ENCODE peak calls at places on chromosomes 1 and 21, in four cellular contexts. T, Z, Q and J are unnamed samples.

GRCh38 chr1:100364731-100365130 is 12.4 kb downstream of the CDC14A start:
- DNase-seq in Z (no peak), T (no peak), Q (no peak), J (no peak)

GRCh38 chr21:25513810-25514209 is 93.5 kb downstream of the MRPL39 start:
- DNase-seq in Q (no peak), Z (no peak), T (no peak), J (no peak)

GRCh38 chr1:86517336-86517735 is 29.5 kb upstream of the CLCA4 start:
- DNase-seq in Q (no peak), Z (no peak), T (no peak), J (no peak)

GRCh38 chr1:240993004-240993403 is 364.0 kb downstream of the RGS7 start:
- DNase-seq in T (no peak), Q (no peak), Z (no peak), J (no peak)

GRCh38 chr1:202068596-202068995 is 54.1 kb upstream of the GPR37L1 start:
- DNase-seq in T (peak; percentile 7), Q (no peak), Z (no peak), J (no peak)

GRCh38 chr1:59393211-59394180 is 96.6 kb downstream of the FGGY start:
- DNase-seq in Q (no peak), Z (no peak), T (peak; percentile 16), J (no peak)

GRCh38 chr1:226710501-226710900 is 28.6 kb downstream of the ITPKB start:
- DNase-seq in Z (no peak), T (no peak), Q (no peak), J (no peak)

GRCh38 chr1:109928591-109929111 is 18.0 kb downstream of the CSF1 start:
- DNase-seq in T (no peak), Z (no peak), Q (no peak), J (no peak)

GRCh38 chr1:109984190-109984455 is 442 bp upstream of the AHCYL1 start:
- DNase-seq in T (no peak), Z (no peak), Q (no peak), J (no peak)

GRCh38 chr1:201157949-201158348 is 3.7 kb upstream of the TMEM9 start:
- DNase-seq in Z (no peak), T (no peak), Q (no peak), J (no peak)

GRCh38 chr1:17441265-17441992 is 2.0 kb upstream of the RCC2 start:
- DNase-seq in Z (no peak), Q (peak; percentile 54), T (no peak), J (no peak)

GRCh38 chr1:154181944-154182341 is 10.0 kb downstream of the TPM3 start:
- DNase-seq in T (no peak), Z (no peak), Q (no peak), J (no peak)

GRCh38 chr1:24696756-24697330 is 48.4 kb upstream of the CLIC4 start:
- DNase-seq in Z (no peak), Q (no peak), T (no peak), J (no peak)

GRCh38 chr1:77143529-77144121 is 75.6 kb downstream of the PIGK start:
- DNase-seq in Q (no peak), T (no peak), Z (no peak), J (no peak)

GRCh38 chr1:45987204-45987603 is 145.2 kb downstream of the PIK3R3 start:
- DNase-seq in Z (no peak), T (no peak), Q (no peak), J (no peak)

GRCh38 chr21:44375686-44376320 is 22.4 kb downstream of the TRPM2 start:
- DNase-seq in T (no peak), Q (no peak), Z (no peak), J (no peak)

GRCh38 chr1:228029281-228029680 is 22.5 kb downstream of the WNT3A start:
- DNase-seq in T (no peak), Z (no peak), Q (no peak), J (no peak)

GRCh38 chr1:40243371-40243770 is 4.4 kb upstream of the TMCO2 start:
- DNase-seq in Z (no peak), T (no peak), Q (peak; percentile 4), J (no peak)

GRCh38 chr1:234326493-234327366 is 46.5 kb upstream of the COA6 start:
- DNase-seq in T (peak; percentile 76), Q (peak; percentile 67), Z (no peak), J (peak; percentile 41)

GRCh38 chr1:196685506-196685905 is 33.7 kb downstream of the CFH start:
- DNase-seq in T (no peak), Q (no peak), Z (no peak), J (no peak)

GRCh38 chr1:84505167-84506001 is 802 bp upstream of the SPATA1 start:
- DNase-seq in T (peak; percentile 71), Z (no peak), Q (peak; percentile 43), J (peak; percentile 32)

GRCh38 chr1:39229504-39229903 is 25.0 kb downstream of the MACF1 start:
- DNase-seq in Z (no peak), T (no peak), Q (no peak), J (no peak)

GRCh38 chr1:172600615-172601014 is 58.3 kb upstream of the FASLG start:
- DNase-seq in T (peak; percentile 25), Z (no peak), Q (no peak), J (no peak)
- TF ChIP-seq SPI1 in T (no peak), Z (no peak), Q (no peak), J (no peak)

GRCh38 chr1:14946011-14946359 is 207.6 kb upstream of the TMEM51 start:
- DNase-seq in Q (no peak), Z (no peak), T (no peak), J (no peak)
- TF ChIP-seq SPI1 in Q (no peak), Z (no peak), T (no peak), J (no peak)

DNA sequence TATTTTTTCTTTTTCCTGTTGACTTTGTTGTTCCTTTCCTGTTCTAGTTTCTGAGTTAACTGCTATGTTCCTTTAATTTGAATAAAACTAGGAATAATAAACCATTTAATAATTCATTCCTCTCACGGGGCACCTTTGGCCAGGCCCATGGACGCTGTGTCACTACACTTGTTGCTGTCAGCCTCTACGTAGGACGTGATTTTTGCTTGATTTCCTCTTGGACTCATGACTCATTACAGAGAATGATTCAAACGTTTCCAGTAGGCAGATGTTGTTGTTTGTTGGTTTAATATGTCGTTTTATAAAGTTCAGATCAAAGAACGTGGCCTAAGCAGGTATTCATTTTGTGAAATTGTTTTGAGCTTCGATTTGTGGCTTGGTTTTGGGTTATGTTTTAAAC is 9.1 kb upstream of the SLC19A1 start:
- DNase-seq in Q (peak; percentile 47), Z (peak; percentile 35), T (no peak), J (no peak)
- TF ChIP-seq SPI1 in Q (no peak), Z (no peak), T (no peak), J (no peak)

DNA sequence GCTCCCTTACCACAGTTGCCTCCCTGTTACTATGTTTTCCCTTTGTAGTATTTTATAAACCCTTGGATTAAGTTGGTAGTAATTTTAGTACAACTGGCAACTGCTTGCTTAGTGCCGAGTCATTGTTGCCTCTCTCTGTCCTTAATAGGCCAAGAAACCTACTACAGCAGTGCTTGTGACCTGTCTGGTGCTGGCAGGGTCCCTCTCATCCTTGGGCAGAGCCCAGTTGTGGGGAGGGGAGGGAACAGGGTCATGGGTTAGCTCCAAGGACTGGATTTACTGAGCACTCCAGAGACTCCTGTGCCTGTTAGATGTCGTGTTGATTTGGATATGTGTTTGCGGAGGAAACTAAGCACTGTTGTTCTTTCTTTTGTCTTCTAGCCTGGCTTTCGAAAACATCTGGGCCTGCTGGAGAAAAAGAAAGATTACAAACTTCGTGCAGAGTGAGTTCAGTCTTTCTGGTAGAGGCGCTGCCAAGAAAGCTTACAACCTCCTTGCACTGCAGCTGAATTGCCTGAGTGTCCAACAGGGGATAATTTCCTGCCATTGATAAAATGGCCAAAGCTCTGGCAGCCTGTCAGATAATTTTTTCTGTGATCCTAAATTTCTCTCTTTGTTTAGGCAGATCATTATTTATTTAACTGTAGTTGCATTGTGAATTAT is 3.6 kb downstream of the UTP11 start:
- DNase-seq in T (no peak), Z (no peak), Q (no peak), J (no peak)
- TF ChIP-seq SPI1 in T (no peak), Z (no peak), Q (no peak), J (no peak)

GRCh38 chr1:48674641-48675040 is 102.0 kb downstream of the BEND5 start:
- DNase-seq in Q (no peak), Z (no peak), T (no peak), J (no peak)
- TF ChIP-seq SPI1 in Q (no peak), Z (no peak), T (no peak), J (no peak)